ENCODE peak calls at places on chromosome 22, in nine cellular contexts. Z, R, T, Y, D, V, B, Q and K are unnamed samples.

GRCh38 chr22:19598054-19598855 is 74.0 kb upstream of the CLDN5 start:
- DNase-seq in Z (peak), R (peak), T (no peak), Y (no peak), D (no peak), V (no peak), B (no peak), Q (peak), K (peak)

GRCh38 chr22:47060718-47061117 is 298.3 kb downstream of the TBC1D22A start:
- DNase-seq in Z (no peak), R (no peak), T (no peak), Y (no peak), D (no peak), V (no peak), B (no peak), Q (no peak), K (no peak)

GRCh38 chr22:25827415-25827814 is 85.4 kb downstream of the MYO18B start:
- DNase-seq in Z (no peak), R (no peak), T (no peak), Y (no peak), D (no peak), V (no peak), B (no peak), Q (no peak), K (no peak)

GRCh38 chr22:41799486-41800347 is 762 bp upstream of the CCDC134 start:
- DNase-seq in Z (peak), R (peak), T (no peak), Y (peak), D (peak), V (peak), B (peak), Q (peak), K (peak)

GRCh38 chr22:33126881-33127280 is 68.7 kb upstream of the SYN3 start:
- DNase-seq in Z (no peak), R (peak), T (no peak), Y (no peak), D (peak), V (no peak), B (no peak), Q (no peak), K (no peak)

GRCh38 chr22:23278883-23279675 is 98.8 kb downstream of the BCR start:
- DNase-seq in Z (no peak), R (peak), T (no peak), Y (no peak), D (peak), V (no peak), B (peak), Q (peak), K (no peak)

GRCh38 chr22:26234267-26234666 is 65.0 kb downstream of the SEZ6L start:
- DNase-seq in Z (no peak), R (no peak), T (no peak), Y (no peak), D (no peak), V (no peak), B (no peak), Q (no peak), K (no peak)

GRCh38 chr22:19875061-19875530 is 20.4 kb upstream of the GNB1L start:
- DNase-seq in Z (peak), R (no peak), T (no peak), Y (no peak), D (no peak), V (no peak), B (no peak), Q (no peak), K (no peak)

GRCh38 chr22:31537019-31537535 is 40.7 kb downstream of the SFI1 start:
- DNase-seq in Z (no peak), R (no peak), T (no peak), Y (peak), D (no peak), V (no peak), B (no peak), Q (no peak), K (peak)

GRCh38 chr22:25564979-25565677 is 653 bp downstream of the GRK3 start:
- DNase-seq in Z (peak), R (no peak), T (no peak), Y (no peak), D (no peak), V (no peak), B (peak), Q (no peak), K (no peak)

GRCh38 chr22:33005476-33005875 is 52.7 kb downstream of the SYN3 start:
- DNase-seq in Z (no peak), R (no peak), T (no peak), Y (no peak), D (no peak), V (no peak), B (no peak), Q (no peak), K (no peak)

GRCh38 chr22:20083157-20083890 is 3.3 kb downstream of the DGCR8 start:
- DNase-seq in Z (no peak), R (no peak), T (no peak), Y (no peak), D (no peak), V (no peak), B (no peak), Q (no peak), K (no peak)

GRCh38 chr22:25447067-25447688 is 117.3 kb upstream of the GRK3 start:
- DNase-seq in Z (no peak), R (no peak), T (no peak), Y (no peak), D (no peak), V (no peak), B (no peak), Q (peak), K (no peak)

GRCh38 chr22:47259990-47260389 is 497.5 kb downstream of the TBC1D22A start:
- DNase-seq in Z (no peak), R (no peak), T (no peak), Y (no peak), D (no peak), V (peak), B (no peak), Q (no peak), K (no peak)

GRCh38 chr22:19086417-19086816 is 35.8 kb downstream of the DGCR2 start:
- DNase-seq in Z (no peak), R (no peak), T (no peak), Y (no peak), D (no peak), V (no peak), B (no peak), Q (peak), K (no peak)

GRCh38 chr22:42990131-42990838 is 24.7 kb downstream of the PACSIN2 start:
- DNase-seq in Z (no peak), R (peak), T (no peak), Y (no peak), D (peak), V (peak), B (peak), Q (no peak), K (no peak)
- TF ChIP-seq CTCF in Z (peak), R (peak), T (peak), Y (peak), D (peak), V (peak), B (no peak), Q (no peak), K (no peak)

DNA sequence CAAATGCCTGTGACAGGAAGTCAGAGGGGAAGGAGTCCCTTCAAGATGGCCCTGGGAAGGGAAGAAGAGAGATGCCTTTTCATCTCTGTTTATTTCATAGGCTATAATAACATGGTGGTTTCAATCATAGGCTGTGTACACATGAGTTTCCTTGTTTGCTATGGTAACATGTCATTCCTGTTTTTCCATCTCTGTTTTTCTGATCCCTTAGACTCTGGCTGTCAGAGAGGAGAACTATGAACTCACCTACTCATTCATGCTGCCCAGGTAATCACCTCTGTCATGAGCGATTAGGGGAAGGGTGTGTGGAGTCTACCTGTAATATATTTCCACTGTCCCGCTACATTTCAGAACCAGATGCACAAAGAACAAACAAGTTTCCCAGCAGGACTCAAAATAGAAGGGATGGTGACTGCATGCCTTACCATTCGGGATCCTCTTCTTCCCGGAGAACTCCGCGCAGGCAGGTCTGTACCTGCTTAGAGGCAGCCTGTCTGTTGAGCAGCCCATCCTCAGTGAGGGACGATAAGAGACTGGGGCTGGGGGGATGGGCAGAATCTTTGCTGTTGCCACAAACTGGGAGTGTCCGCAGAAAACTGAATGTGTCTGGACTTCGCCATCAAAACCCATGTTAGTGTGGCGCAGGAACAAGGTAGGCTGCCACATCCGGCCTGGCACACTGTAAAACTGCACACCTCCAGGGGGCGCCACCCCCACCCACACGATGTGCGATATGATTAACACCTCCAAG is 7.1 kb upstream of the PEX26 start:
- DNase-seq in Z (peak), R (peak), T (no peak), Y (no peak), D (no peak), V (no peak), B (no peak), Q (no peak), K (no peak)
- TF ChIP-seq CTCF in Z (no peak), R (peak), T (peak), Y (peak), D (peak), V (peak), B (no peak), Q (peak), K (no peak)

GRCh38 chr22:29625090-29625825 is 21.8 kb downstream of the NF2 start:
- DNase-seq in Z (no peak), R (peak), T (peak), Y (peak), D (peak), V (peak), B (no peak), Q (peak), K (peak)
- TF ChIP-seq CTCF in Z (peak), R (peak), T (peak), Y (peak), D (peak), V (peak), B (no peak), Q (peak), K (peak)

GRCh38 chr22:50456466-50457234 is 18.2 kb downstream of the SBF1 start:
- DNase-seq in Z (no peak), R (no peak), T (no peak), Y (no peak), D (no peak), V (no peak), B (no peak), Q (no peak), K (no peak)
- TF ChIP-seq CTCF in Z (no peak), R (peak), T (peak), Y (peak), D (peak), V (peak), B (no peak), Q (peak), K (peak)